ENCODE peak calls at places on chromosomes 12 and 14, in eight cellular contexts. Z, F, C, T, Y, W, I and P are unnamed samples.
A peak's percentile ranks its signal among the peaks of the same experiment; 100 is the strongest.

GRCh38 chr14:63308723-63309317 is 9.9 kb downstream of the GPHB5 start:
- DNase-seq in Z (peak; percentile 34), F (peak; percentile 62), C (no peak), T (peak; percentile 29), Y (peak; percentile 23), W (no peak), I (no peak), P (no peak)

GRCh38 chr12:93025145-93026103 is 96.3 kb upstream of the EEA1 start:
- DNase-seq in Z (peak; percentile 82), F (no peak), C (no peak), T (peak; percentile 75), Y (peak; percentile 20), W (peak; percentile 76), I (no peak), P (no peak)

GRCh38 chr12:13504074-13504473 is 307.5 kb downstream of the EMP1 start:
- DNase-seq in Z (no peak), F (no peak), C (no peak), T (no peak), Y (no peak), W (peak; percentile 46), I (no peak), P (no peak)

GRCh38 chr12:54360717-54361456 is 3.4 kb downstream of the GPR84 start:
- DNase-seq in Z (peak; percentile 77), F (peak; percentile 94), C (peak; percentile 33), T (peak; percentile 82), Y (peak; percentile 61), W (peak; percentile 83), I (peak; percentile 51), P (no peak)

GRCh38 chr12:40829738-40830144 is 137.5 kb downstream of the CNTN1 start:
- DNase-seq in Z (peak; percentile 17), F (no peak), C (no peak), T (no peak), Y (no peak), W (peak; percentile 0), I (no peak), P (no peak)

GRCh38 chr14:99389171-99389826 is 91.4 kb downstream of the SETD3 start:
- DNase-seq in Z (peak; percentile 37), F (peak; percentile 79), C (peak; percentile 18), T (peak; percentile 10), Y (no peak), W (peak; percentile 24), I (peak; percentile 47), P (peak; percentile 13)

GRCh38 chr14:22095845-22096510 is 422.4 kb upstream of the OR4E1 start:
- DNase-seq in Z (no peak), F (no peak), C (no peak), T (no peak), Y (no peak), W (no peak), I (peak; percentile 16), P (no peak)

GRCh38 chr14:28515571-28515970 is 251.0 kb upstream of the FOXG1 start:
- DNase-seq in Z (peak; percentile 87), F (no peak), C (no peak), T (peak; percentile 0), Y (no peak), W (peak; percentile 82), I (no peak), P (no peak)

GRCh38 chr12:132163041-132163910 is 19.0 kb downstream of the NOC4L start:
- DNase-seq in Z (no peak), F (no peak), C (no peak), T (no peak), Y (no peak), W (no peak), I (no peak), P (no peak)

GRCh38 chr12:1878695-1879094 is 39.8 kb downstream of the CACNA2D4 start:
- DNase-seq in Z (no peak), F (no peak), C (no peak), T (no peak), Y (no peak), W (no peak), I (no peak), P (no peak)

GRCh38 chr12:6361834-6362233 is 13.5 kb downstream of the SCNN1A start:
- DNase-seq in Z (no peak), F (no peak), C (no peak), T (no peak), Y (no peak), W (peak; percentile 49), I (no peak), P (no peak)

GRCh38 chr12:2641209-2641608 is 153.6 kb upstream of the FKBP4 start:
- DNase-seq in Z (peak; percentile 35), F (peak; percentile 71), C (no peak), T (peak; percentile 30), Y (no peak), W (peak; percentile 23), I (no peak), P (no peak)

GRCh38 chr12:109796057-109796456 is 37.1 kb downstream of the TRPV4 start:
- DNase-seq in Z (no peak), F (no peak), C (no peak), T (no peak), Y (no peak), W (no peak), I (no peak), P (no peak)

GRCh38 chr12:116624516-116624915 is 65.3 kb downstream of the MAP1LC3B2 start:
- DNase-seq in Z (no peak), F (no peak), C (no peak), T (no peak), Y (no peak), W (no peak), I (no peak), P (no peak)

GRCh38 chr12:10771132-10771733 is 31.2 kb downstream of the TAS2R7 start:
- DNase-seq in Z (peak; percentile 49), F (no peak), C (no peak), T (peak; percentile 51), Y (no peak), W (peak; percentile 48), I (no peak), P (no peak)

GRCh38 chr12:105522166-105522825 is 191.8 kb downstream of the C12orf75 start:
- DNase-seq in Z (peak; percentile 22), F (no peak), C (no peak), T (peak; percentile 31), Y (no peak), W (peak; percentile 7), I (no peak), P (no peak)

GRCh38 chr12:107730942-107731341 is 30.0 kb downstream of the PRDM4 start:
- DNase-seq in Z (no peak), F (no peak), C (no peak), T (no peak), Y (no peak), W (no peak), I (no peak), P (no peak)

GRCh38 chr12:117118838-117119591 is 19.8 kb upstream of the TESC start:
- DNase-seq in Z (no peak), F (peak; percentile 52), C (no peak), T (no peak), Y (no peak), W (no peak), I (no peak), P (no peak)

GRCh38 chr12:86634706-86635410 is 378.7 kb upstream of the MGAT4C start:
- DNase-seq in Z (peak; percentile 19), F (no peak), C (no peak), T (peak; percentile 1), Y (no peak), W (peak; percentile 5), I (no peak), P (no peak)

GRCh38 chr12:42474391-42474790 is 115.2 kb downstream of the PRICKLE1 start:
- DNase-seq in Z (peak; percentile 50), F (no peak), C (no peak), T (peak; percentile 82), Y (no peak), W (no peak), I (no peak), P (no peak)

GRCh38 chr14:99744873-99745224 is 48.4 kb upstream of the EML1 start:
- DNase-seq in Z (no peak), F (no peak), C (no peak), T (no peak), Y (no peak), W (no peak), I (no peak), P (no peak)

GRCh38 chr12:4115570-4115969 is 158.0 kb upstream of the CCND2 start:
- DNase-seq in Z (no peak), F (peak; percentile 45), C (no peak), T (no peak), Y (no peak), W (no peak), I (no peak), P (no peak)

GRCh38 chr14:58871972-58872530 is 234.3 kb downstream of the DACT1 start:
- DNase-seq in Z (peak; percentile 67), F (no peak), C (no peak), T (peak; percentile 38), Y (no peak), W (no peak), I (no peak), P (no peak)

GRCh38 chr12:13124661-13125505 is 21.4 kb upstream of the GSG1 start:
- DNase-seq in Z (peak; percentile 82), F (no peak), C (no peak), T (peak; percentile 68), Y (no peak), W (no peak), I (no peak), P (no peak)

GRCh38 chr12:12726543-12727093 is 9.4 kb downstream of the CDKN1B start:
- DNase-seq in Z (peak; percentile 87), F (no peak), C (no peak), T (peak; percentile 93), Y (no peak), W (peak; percentile 76), I (no peak), P (no peak)

GRCh38 chr12:4445156-4446020 is at the start of gene FGF6:
- DNase-seq in Z (no peak), F (no peak), C (no peak), T (no peak), Y (no peak), W (no peak), I (no peak), P (no peak)

GRCh38 chr14:100291305-100292075 is 14.8 kb downstream of the SLC25A29 start:
- DNase-seq in Z (no peak), F (peak; percentile 3), C (no peak), T (no peak), Y (no peak), W (no peak), I (no peak), P (no peak)